ENCODE peak calls at places on chromosome 6, in four cellular contexts. One of them, this sample, is unnamed.

GRCh38 chr6:145087034-145087433 is 648.3 kb downstream of the EPM2A start:
- DNase-seq in IMR-90: peak; percentile 53
- DNase-seq in neuronal stem cell: no peak
- DNase-seq in H9: no peak
- DNase-seq in this sample: no peak

GRCh38 chr6:150169609-150170008 is 26.8 kb downstream of the PPP1R14C start:
- DNase-seq in IMR-90: peak; percentile 81
- DNase-seq in neuronal stem cell: no peak
- DNase-seq in H9: no peak
- DNase-seq in this sample: no peak

GRCh38 chr6:42177514-42178364 is 4.6 kb downstream of the GUCA1A start:
- DNase-seq in neuronal stem cell: peak; percentile 59
- DNase-seq in IMR-90: no peak
- DNase-seq in H9: peak; percentile 88
- DNase-seq in this sample: peak; percentile 69

GRCh38 chr6:24743265-24743943 is 24.4 kb upstream of the C6orf62 start:
- DNase-seq in H9: no peak
- DNase-seq in neuronal stem cell: no peak
- DNase-seq in IMR-90: peak; percentile 98
- DNase-seq in this sample: peak; percentile 24

GRCh38 chr6:143176090-143177021 is 115.7 kb downstream of the AIG1 start:
- DNase-seq in IMR-90: peak; percentile 88
- DNase-seq in H9: peak; percentile 39
- DNase-seq in neuronal stem cell: no peak
- DNase-seq in this sample: peak; percentile 67

GRCh38 chr6:29702519-29703103 is 20.6 kb upstream of the HLA-F start:
- DNase-seq in IMR-90: no peak
- DNase-seq in H9: peak; percentile 92
- DNase-seq in neuronal stem cell: peak; percentile 55
- DNase-seq in this sample: peak; percentile 79

GRCh38 chr6:110430236-110430635 is 14.9 kb upstream of the DDO start:
- DNase-seq in H9: peak; percentile 65
- DNase-seq in IMR-90: no peak
- DNase-seq in neuronal stem cell: no peak
- DNase-seq in this sample: no peak

GRCh38 chr6:150756170-150756569 is 109.3 kb upstream of the MTHFD1L start:
- DNase-seq in IMR-90: no peak
- DNase-seq in H9: no peak
- DNase-seq in neuronal stem cell: no peak
- DNase-seq in this sample: peak; percentile 27

GRCh38 chr6:63637865-63638445 is 2.4 kb downstream of the PHF3 start:
- DNase-seq in IMR-90: no peak
- DNase-seq in neuronal stem cell: no peak
- DNase-seq in H9: no peak
- DNase-seq in this sample: no peak

GRCh38 chr6:162736933-162737332 is 9.2 kb downstream of the PACRG start:
- DNase-seq in neuronal stem cell: no peak
- DNase-seq in IMR-90: no peak
- DNase-seq in H9: no peak
- DNase-seq in this sample: no peak

GRCh38 chr6:16759181-16759645 is 2.0 kb downstream of the ATXN1 start:
- DNase-seq in H9: no peak
- DNase-seq in IMR-90: no peak
- DNase-seq in neuronal stem cell: no peak
- DNase-seq in this sample: peak; percentile 22

GRCh38 chr6:13327691-13328075 is 654 bp downstream of the TBC1D7 start:
- DNase-seq in H9: no peak
- DNase-seq in IMR-90: no peak
- DNase-seq in neuronal stem cell: no peak
- DNase-seq in this sample: no peak

GRCh38 chr6:130500693-130501092 is 134.9 kb downstream of the TMEM200A start:
- DNase-seq in neuronal stem cell: no peak
- DNase-seq in IMR-90: peak; percentile 77
- DNase-seq in H9: no peak
- DNase-seq in this sample: peak; percentile 7

GRCh38 chr6:47079638-47080037 is 37.5 kb upstream of the ADGRF1 start:
- DNase-seq in H9: peak; percentile 50
- DNase-seq in neuronal stem cell: no peak
- DNase-seq in IMR-90: no peak
- DNase-seq in this sample: peak; percentile 67

GRCh38 chr6:122609881-122610689 is at the start of gene PKIB:
- DNase-seq in H9: peak; percentile 82
- DNase-seq in neuronal stem cell: peak; percentile 77
- DNase-seq in IMR-90: peak; percentile 51
- DNase-seq in this sample: peak; percentile 90

GRCh38 chr6:99745651-99746050 is 139.0 kb downstream of the PRDM13 start:
- DNase-seq in H9: no peak
- DNase-seq in neuronal stem cell: no peak
- DNase-seq in IMR-90: no peak
- DNase-seq in this sample: peak; percentile 14

GRCh38 chr6:82025271-82025670 is 222.3 kb downstream of the IBTK start:
- DNase-seq in neuronal stem cell: no peak
- DNase-seq in IMR-90: peak; percentile 15
- DNase-seq in H9: no peak
- DNase-seq in this sample: no peak

GRCh38 chr6:140636698-140637402 is 1262.4 kb upstream of the CITED2 start:
- DNase-seq in IMR-90: no peak
- DNase-seq in H9: no peak
- DNase-seq in neuronal stem cell: no peak
- DNase-seq in this sample: no peak

GRCh38 chr6:158069800-158070195 is 88.1 kb downstream of the SYNJ2 start:
- DNase-seq in H9: no peak
- DNase-seq in IMR-90: peak; percentile 78
- DNase-seq in neuronal stem cell: no peak
- DNase-seq in this sample: no peak

GRCh38 chr6:158068893-158069799 is 87.5 kb downstream of the SYNJ2 start:
- DNase-seq in IMR-90: peak; percentile 58
- DNase-seq in H9: no peak
- DNase-seq in neuronal stem cell: no peak
- DNase-seq in this sample: peak; percentile 46

GRCh38 chr6:158067436-158068015 is 85.9 kb downstream of the SYNJ2 start:
- DNase-seq in H9: no peak
- DNase-seq in neuronal stem cell: no peak
- DNase-seq in IMR-90: no peak
- DNase-seq in this sample: no peak

GRCh38 chr6:158066161-158066781 is 84.6 kb downstream of the SYNJ2 start:
- DNase-seq in H9: no peak
- DNase-seq in neuronal stem cell: no peak
- DNase-seq in IMR-90: no peak
- DNase-seq in this sample: no peak

DNA sequence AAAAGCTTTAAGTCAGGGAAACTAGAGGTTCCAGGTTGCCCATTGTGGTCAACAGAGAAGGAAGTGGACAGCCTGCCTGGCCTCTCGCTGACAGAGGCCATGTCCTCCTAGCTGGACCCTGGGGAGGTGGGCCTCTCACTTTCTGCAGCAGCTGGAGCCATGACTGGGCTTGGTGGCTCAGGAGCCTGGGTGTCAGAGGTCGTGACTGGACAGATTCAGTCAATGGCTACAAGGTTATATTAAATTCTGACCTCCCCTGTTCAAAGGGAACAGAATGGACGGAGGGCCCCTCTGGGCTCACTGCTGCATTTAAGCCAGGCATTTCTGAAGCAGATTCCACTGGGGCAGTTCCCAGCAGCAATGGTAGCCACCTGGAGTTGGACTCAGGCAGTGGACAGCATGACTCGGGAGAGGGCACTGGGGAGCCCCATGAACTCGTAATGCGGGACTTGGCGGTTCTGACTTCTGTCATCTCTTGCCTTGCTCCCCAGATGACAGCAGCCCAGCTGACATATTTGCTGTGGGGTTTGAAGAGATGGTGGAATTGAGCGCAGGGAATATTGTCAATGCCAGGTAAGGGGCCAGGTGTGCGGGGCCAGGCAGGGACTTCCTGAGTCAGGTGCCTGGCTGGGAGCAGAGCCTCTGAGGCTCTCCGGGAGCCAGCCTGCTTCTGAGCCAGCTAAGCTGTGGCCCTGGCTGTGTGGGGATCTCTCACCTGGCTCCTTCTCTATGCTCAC is 86.7 kb downstream of the SYNJ2 start:
- DNase-seq in IMR-90: no peak
- DNase-seq in neuronal stem cell: no peak
- DNase-seq in H9: no peak
- DNase-seq in this sample: no peak
- H2BK5ac ChIP-seq in IMR-90: peak overlapping the region; percentile 79
- H2BK5ac ChIP-seq in neuronal stem cell: no peak overlapping the region
- H2BK5ac ChIP-seq in H9: no peak overlapping the region
- H2BK5ac ChIP-seq in this sample: no peak overlapping the region

GRCh38 chr6:89081423-89082322 is 1.1 kb downstream of the PNRC1 start:
- DNase-seq in neuronal stem cell: peak; percentile 89
- DNase-seq in H9: peak; percentile 92
- DNase-seq in IMR-90: peak; percentile 96
- DNase-seq in this sample: peak; percentile 95

GRCh38 chr6:89082439-89082838 is 1.9 kb downstream of the PNRC1 start:
- DNase-seq in H9: no peak
- DNase-seq in IMR-90: peak; percentile 28
- DNase-seq in neuronal stem cell: no peak
- DNase-seq in this sample: peak; percentile 21

GRCh38 chr6:89079611-89080213 is 839 bp upstream of the PNRC1 start:
- DNase-seq in IMR-90: peak; percentile 74
- DNase-seq in H9: no peak
- DNase-seq in neuronal stem cell: peak; percentile 35
- DNase-seq in this sample: peak; percentile 59

GRCh38 chr6:89081129-89081422 is 525 bp downstream of the PNRC1 start:
- DNase-seq in neuronal stem cell: no peak
- DNase-seq in H9: no peak
- DNase-seq in IMR-90: no peak
- DNase-seq in this sample: no peak

GRCh38 chr6:89080281-89081128 is at the start of gene PNRC1:
- DNase-seq in IMR-90: peak; percentile 98
- DNase-seq in neuronal stem cell: peak; percentile 99
- DNase-seq in H9: peak; percentile 100
- DNase-seq in this sample: peak; percentile 99
- H3K23ac ChIP-seq in IMR-90: peak within 1 kb of the TSS; percentile 89
- H3K23ac ChIP-seq in neuronal stem cell: peak within 1 kb of the TSS; percentile 90
- H3K23ac ChIP-seq in H9: no peak within 1 kb of the TSS
- H3K23ac ChIP-seq in this sample: peak within 1 kb of the TSS; percentile 85

GRCh38 chr6:138545621-138545980 is 46.3 kb upstream of the NHSL1 start:
- DNase-seq in IMR-90: peak; percentile 31
- DNase-seq in H9: peak; percentile 86
- DNase-seq in neuronal stem cell: peak; percentile 37
- DNase-seq in this sample: peak; percentile 98
- H2BK5ac ChIP-seq in IMR-90: peak overlapping the region; percentile 57
- H2BK5ac ChIP-seq in H9: no peak overlapping the region
- H2BK5ac ChIP-seq in neuronal stem cell: no peak overlapping the region
- H2BK5ac ChIP-seq in this sample: no peak overlapping the region

GRCh38 chr6:10414766-10415592 is at the start of gene TFAP2A:
- DNase-seq in H9: peak; percentile 86
- DNase-seq in IMR-90: peak; percentile 56
- DNase-seq in neuronal stem cell: no peak
- DNase-seq in this sample: peak; percentile 96
- H3K23ac ChIP-seq in H9: no peak within 1 kb of the TSS
- H3K23ac ChIP-seq in IMR-90: peak within 1 kb of the TSS; percentile 72
- H3K23ac ChIP-seq in neuronal stem cell: peak within 1 kb of the TSS; percentile 52
- H3K23ac ChIP-seq in this sample: peak within 1 kb of the TSS; percentile 76